ENCODE peak calls at places on chromosome 13, in four cellular contexts. S is K562, T is HepG2, V is GM12878. C is an unnamed sample.

GRCh38 chr13:22229916-22230315 is 559.0 kb downstream of the FGF9 start:
- DNase-seq in S (no peak), V (no peak), T (no peak), C (no peak)

GRCh38 chr13:21675095-21676007 is 4.5 kb downstream of the FGF9 start:
- DNase-seq in V (no peak), T (no peak), S (no peak), C (peak)

GRCh38 chr13:55816976-55817601 is 1323.6 kb upstream of the PRR20A start:
- DNase-seq in V (no peak), S (no peak), T (no peak), C (no peak)

GRCh38 chr13:94620286-94620896 is 18.7 kb downstream of the GPR180 start:
- DNase-seq in T (peak), S (peak), V (no peak), C (peak)

GRCh38 chr13:79904581-79904980 is 423.6 kb downstream of the NDFIP2 start:
- DNase-seq in S (no peak), V (no peak), T (no peak), C (no peak)

GRCh38 chr13:74074723-74075122 is 59.5 kb downstream of the KLF12 start:
- DNase-seq in T (no peak), S (no peak), V (no peak), C (no peak)

GRCh38 chr13:60759499-60759898 is 362.5 kb downstream of the TDRD3 start:
- DNase-seq in S (no peak), V (no peak), T (peak), C (no peak)

GRCh38 chr13:113914333-113915011 is 50.6 kb upstream of the GAS6 start:
- DNase-seq in T (no peak), S (no peak), V (no peak), C (no peak)

GRCh38 chr13:21544515-21544914 is 59.5 kb downstream of the MICU2 start:
- DNase-seq in V (no peak), S (no peak), T (no peak), C (no peak)

GRCh38 chr13:92823059-92823458 is 403.5 kb upstream of the GPC6 start:
- DNase-seq in V (no peak), T (no peak), S (no peak), C (no peak)
- TF ChIP-seq FOXK2 in V (no peak), T (no peak), S (no peak), C (no peak)

GRCh38 chr13:30002577-30002976 is 152.2 kb upstream of the UBL3 start:
- DNase-seq in S (no peak), T (no peak), V (no peak), C (no peak)
- TF ChIP-seq FOXK2 in S (no peak), T (no peak), V (no peak), C (no peak)

GRCh38 chr13:30618186-30618937 is 642 bp downstream of the USPL1 start:
- DNase-seq in S (peak), V (no peak), T (peak), C (peak)
- TF ChIP-seq FOXK2 in S (no peak), V (no peak), T (no peak), C (no peak)

GRCh38 chr13:98766120-98766519 is 13.6 kb upstream of the SLC15A1 start:
- DNase-seq in T (no peak), V (no peak), S (no peak), C (no peak)
- TF ChIP-seq FOXK2 in T (no peak), V (no peak), S (no peak), C (no peak)

DNA sequence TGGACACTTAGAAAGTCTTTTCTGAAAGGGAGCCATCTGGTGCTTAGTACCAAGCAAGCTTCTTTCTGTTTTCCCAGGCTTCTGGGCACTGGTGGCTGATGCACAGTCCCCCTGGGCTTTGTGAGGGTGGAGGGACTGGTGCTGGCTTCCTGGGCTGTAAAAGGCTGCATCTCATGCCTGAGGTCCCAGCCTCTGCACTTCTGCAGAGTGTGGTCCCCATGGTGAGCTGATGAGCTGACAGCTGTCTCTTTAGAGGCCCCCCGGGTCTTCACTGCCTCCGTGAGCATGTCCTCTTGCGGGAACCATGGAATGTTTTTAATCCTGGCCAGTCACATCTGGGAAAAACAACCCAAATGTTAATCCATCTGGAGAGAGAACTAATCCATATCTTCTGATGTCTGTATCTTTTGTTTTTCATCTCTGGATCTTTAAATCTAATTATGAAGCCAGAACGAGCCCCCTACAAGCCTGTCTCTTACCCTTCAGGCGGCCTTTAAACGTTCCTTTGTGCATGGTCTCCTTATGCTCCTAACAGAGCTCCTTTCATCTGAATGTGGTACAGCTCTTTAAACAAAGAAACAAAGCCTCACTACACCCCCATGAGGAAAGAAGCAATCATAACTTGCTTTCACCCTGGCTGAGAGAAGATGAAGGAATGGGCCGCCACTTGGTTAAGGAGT is 40.4 kb downstream of the OLFM4 start:
- DNase-seq in T (no peak), S (no peak), V (no peak), C (no peak)
- TF ChIP-seq FOXK2 in T (no peak), S (no peak), V (no peak), C (no peak)

DNA sequence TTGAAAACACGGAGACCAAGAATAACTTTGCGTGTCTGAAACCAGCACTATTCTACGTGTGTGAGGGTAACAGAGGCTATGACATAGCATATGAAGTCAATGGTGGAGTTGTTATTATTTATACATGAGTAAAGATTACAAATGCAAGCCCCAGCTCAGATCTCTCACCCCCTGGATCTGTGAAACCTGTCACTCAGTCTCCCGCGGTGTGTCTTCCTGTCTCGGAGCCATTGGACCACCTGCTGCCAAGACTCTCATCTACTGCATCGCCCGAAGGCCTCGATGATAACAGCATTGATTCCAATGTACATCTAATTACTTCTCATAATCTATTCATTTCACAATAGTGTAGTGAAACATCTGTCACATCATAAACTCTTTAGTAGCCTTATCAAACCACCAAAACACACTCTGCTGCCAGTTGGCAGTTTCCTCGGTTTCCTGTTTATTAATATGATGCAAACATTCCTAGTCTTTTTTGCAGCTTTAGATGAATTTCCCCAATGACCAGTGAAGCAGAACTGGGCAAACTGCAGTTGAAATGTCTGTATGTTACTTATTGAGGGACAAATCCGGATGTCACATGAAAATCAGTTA is 220.3 kb downstream of the POU4F1 start:
- DNase-seq in V (no peak), T (no peak), S (no peak), C (no peak)
- TF ChIP-seq FOXK2 in V (no peak), T (no peak), S (no peak), C (no peak)

GRCh38 chr13:57311009-57311586 is 144.1 kb downstream of the PRR20E start:
- DNase-seq in V (no peak), S (no peak), T (no peak), C (no peak)

GRCh38 chr13:57314897-57315520 is 148.0 kb downstream of the PRR20E start:
- DNase-seq in T (no peak), V (no peak), S (no peak), C (no peak)
- TF ChIP-seq FOXK2 in T (no peak), V (no peak), S (no peak), C (no peak)

DNA sequence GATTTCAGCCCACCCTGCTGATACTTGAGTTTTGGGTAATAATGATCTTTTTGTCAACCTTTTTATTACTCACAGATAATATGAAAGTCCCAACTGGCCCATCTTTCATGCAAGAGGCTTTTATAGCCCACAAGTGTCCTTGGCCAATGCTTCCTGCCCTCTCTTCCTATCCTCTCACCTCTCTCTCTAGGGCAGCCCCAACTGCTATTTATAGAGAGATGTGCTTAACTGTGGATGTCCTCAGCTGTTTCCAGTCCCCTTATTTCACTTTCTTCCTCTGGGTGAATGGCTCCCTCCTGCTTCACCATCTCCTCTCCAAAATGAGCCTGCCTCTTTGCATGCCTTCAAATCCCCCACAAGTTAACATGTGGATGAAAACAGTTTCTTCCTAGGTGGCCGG is 27.4 kb downstream of the ARHGEF7 start:
- DNase-seq in V (no peak), S (no peak), T (no peak), C (no peak)
- TF ChIP-seq FOXK2 in V (no peak), S (no peak), T (no peak), C (no peak)

DNA sequence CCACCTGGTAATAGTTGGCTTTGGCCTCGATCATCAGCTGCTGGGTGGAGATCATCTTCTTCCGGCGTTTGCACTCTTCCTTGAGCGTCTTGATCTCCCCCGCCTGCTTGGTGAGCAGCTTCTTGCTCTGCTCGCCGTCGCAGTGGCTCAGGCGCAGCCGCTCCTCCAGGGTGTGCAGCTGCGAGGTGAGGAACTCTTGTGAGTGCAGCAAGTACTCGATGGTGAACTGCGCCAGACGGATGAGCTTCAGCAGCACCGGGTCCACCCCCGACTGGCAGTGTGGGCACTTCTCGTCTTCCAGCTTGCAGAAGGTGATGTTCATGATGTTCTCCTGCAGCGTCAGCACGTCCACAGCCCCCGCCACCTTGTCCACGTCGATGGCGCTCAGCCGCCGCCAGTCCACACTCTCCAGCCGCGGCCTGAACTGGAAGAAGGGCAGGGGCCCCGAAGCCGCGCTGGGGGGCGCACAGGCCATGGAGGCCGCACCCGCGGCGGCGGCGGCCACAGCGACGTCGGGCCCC is 3.2 kb downstream of the DZIP1 start:
- DNase-seq in V (no peak), S (no peak), T (no peak), C (no peak)
- TF ChIP-seq FOXK2 in V (no peak), S (no peak), T (no peak), C (no peak)

GRCh38 chr13:45500492-45501174 is 35.9 kb downstream of the COG3 start:
- DNase-seq in T (peak), S (no peak), V (no peak), C (no peak)
- TF ChIP-seq FOXK2 in T (no peak), S (no peak), V (no peak), C (no peak)

C was measured in HEK293T.